ENCODE peak calls at places on chromosomes 11 and 22, in five cellular contexts. M is NCI-H187 treated with DMSO at 0.1 percent for 48 hours; J is activated CD4-positive, alpha-beta T cell treated with anti-CD3 and anti-CD28 coated beads for 36 hours; U is HTR-8/SVneo; I is lower leg skin. A is an unnamed sample.

GRCh38 chr11:117731689-117732290 is 65.2 kb downstream of the DSCAML1 start:
- DNase-seq in M (no peak), J (no peak), U (no peak), I (no peak), A (no peak)

GRCh38 chr22:43530864-43531201 is 119.0 kb downstream of the MPPED1 start:
- DNase-seq in M (no peak), J (no peak), U (no peak), I (no peak), A (no peak)

GRCh38 chr11:1747753-1748466 is 2.5 kb downstream of the IFITM10 start:
- DNase-seq in M (no peak), J (peak), U (no peak), I (peak), A (no peak)

GRCh38 chr11:35927730-35928129 is 16.1 kb upstream of the LDLRAD3 start:
- DNase-seq in M (no peak), J (no peak), U (no peak), I (peak), A (no peak)

GRCh38 chr11:59708537-59708936 is 5.1 kb downstream of the OR10V1 start:
- DNase-seq in M (no peak), J (no peak), U (no peak), I (no peak), A (no peak)

GRCh38 chr22:42297778-42298177 is 27.3 kb upstream of the TCF20 start:
- DNase-seq in M (no peak), J (no peak), U (no peak), I (no peak), A (no peak)

GRCh38 chr11:126926376-126926791 is 74.2 kb downstream of the KIRREL3 start:
- DNase-seq in M (no peak), J (no peak), U (no peak), I (peak), A (no peak)

GRCh38 chr11:112555491-112556364 is 295.1 kb upstream of the PLET1 start:
- DNase-seq in M (no peak), J (peak), U (peak), I (no peak), A (no peak)

GRCh38 chr22:46914916-46915894 is 152.8 kb downstream of the TBC1D22A start:
- DNase-seq in M (peak), J (no peak), U (no peak), I (peak), A (no peak)

GRCh38 chr11:70717961-70718595 is 319.7 kb downstream of the CTTN start:
- DNase-seq in M (no peak), J (no peak), U (no peak), I (no peak), A (peak)

GRCh38 chr22:46991666-46992065 is 229.2 kb downstream of the TBC1D22A start:
- DNase-seq in M (no peak), J (no peak), U (no peak), I (peak), A (no peak)

GRCh38 chr11:36672815-36673450 is 74.9 kb upstream of the RAG2 start:
- DNase-seq in M (peak), J (no peak), U (peak), I (no peak), A (peak)

GRCh38 chr11:70191495-70192140 is 11.5 kb upstream of the FADD start:
- DNase-seq in M (no peak), J (peak), U (peak), I (no peak), A (no peak)

GRCh38 chr22:24102366-24103200 is 78.7 kb upstream of the SUSD2 start:
- DNase-seq in M (no peak), J (no peak), U (no peak), I (no peak), A (no peak)

GRCh38 chr11:47271961-47272661 is 2.2 kb downstream of the MADD start:
- DNase-seq in M (peak), J (no peak), U (no peak), I (no peak), A (no peak)